ENCODE peak calls at places on chromosomes 1 and 21, in nine cellular contexts. B is adrenal gland; D is AG04450; C is AG08395; Q is progenitor cell of endocrine pancreas; Y is SJSA1; G is RWPE1; T is activated CD4-positive, alpha-beta T cell treated with anti-CD3 and anti-CD28 coated beads, Interleukin-2, amount 10 ng/mL, durations not matched to agents 7 days and 5 days; S is NCI-H1092. R is an unnamed sample.
A peak's percentile ranks its signal among the peaks of the same experiment; 100 is the strongest.

GRCh38 chr1:168766568-168766967 is 37.6 kb upstream of the DPT start:
- DNase-seq in D (no peak), B (no peak), S (no peak), Y (no peak), C (no peak), Q (no peak), T (no peak), G (no peak), R (no peak)

GRCh38 chr1:11519629-11520031 is 40.7 kb downstream of the DISP3 start:
- DNase-seq in D (no peak), G (no peak), T (no peak), Q (no peak), C (no peak), B (no peak), S (no peak), Y (no peak), R (no peak)

GRCh38 chr21:17602874-17603273 is 9.8 kb downstream of the BTG3 start:
- DNase-seq in T (no peak), B (no peak), Y (no peak), G (no peak), S (no peak), Q (no peak), D (no peak), C (no peak), R (no peak)

GRCh38 chr1:160862151-160863061 is at the start of gene CD244:
- DNase-seq in G (no peak), C (no peak), S (no peak), Y (no peak), T (peak; percentile 41), D (no peak), B (peak; percentile 26), Q (no peak), R (no peak)

GRCh38 chr21:26769613-26770188 is 75.5 kb downstream of the ADAMTS1 start:
- DNase-seq in C (peak; percentile 42), B (no peak), D (peak; percentile 20), S (no peak), Y (no peak), Q (no peak), G (peak; percentile 18), T (peak; percentile 9), R (no peak)

GRCh38 chr1:225044258-225044657 is 114.8 kb downstream of the DNAH14 start:
- DNase-seq in S (no peak), B (no peak), D (no peak), T (no peak), Y (no peak), Q (no peak), G (no peak), C (no peak), R (no peak)

GRCh38 chr1:217014066-217014465 is 290.8 kb upstream of the ESRRG start:
- DNase-seq in T (no peak), B (no peak), C (no peak), Q (no peak), G (no peak), Y (no peak), D (no peak), S (no peak), R (no peak)

GRCh38 chr1:113199718-113200455 is 126.9 kb downstream of the LRIG2 start:
- DNase-seq in T (no peak), G (no peak), D (no peak), B (no peak), Y (no peak), S (no peak), Q (no peak), C (no peak), R (no peak)

GRCh38 chr21:14273736-14274538 is 58.0 kb downstream of the RBM11 start:
- DNase-seq in G (no peak), C (no peak), T (no peak), S (no peak), Y (peak; percentile 45), D (no peak), Q (no peak), B (peak; percentile 77), R (no peak)

GRCh38 chr1:30505853-30506784 is 217.3 kb downstream of the MATN1 start:
- DNase-seq in D (no peak), C (no peak), S (no peak), G (no peak), Y (peak; percentile 39), T (no peak), Q (peak; percentile 4), B (no peak), R (no peak)

GRCh38 chr21:21200103-21200938 is 202.1 kb downstream of the NCAM2 start:
- DNase-seq in C (peak; percentile 91), B (peak; percentile 87), Y (peak; percentile 84), S (no peak), Q (no peak), D (peak; percentile 93), T (peak; percentile 17), G (peak; percentile 65), R (no peak)

GRCh38 chr1:84382127-84382526 is 16.2 kb upstream of the DNASE2B start:
- DNase-seq in S (no peak), B (no peak), Y (no peak), T (no peak), Q (no peak), G (no peak), D (no peak), C (no peak), R (no peak)

GRCh38 chr1:29786791-29787732 is 550.7 kb downstream of the PTPRU start:
- DNase-seq in B (no peak), D (no peak), S (no peak), T (no peak), Y (no peak), Q (no peak), G (no peak), C (no peak), R (no peak)